ENCODE peak calls at places on chromosomes 12 and 14, in ten cellular contexts. A is prostate gland, L is endothelial cell of umbilical vein, T is stomach, B is SK-N-SH, X is K562, N is HL-60, M is HCT116, F is GM12878, J is GM23338. G is an unnamed sample.

GRCh38 chr14:74347096-74347794 is 1.0 kb upstream of the VRTN start:
- DNase-seq in A (no peak), L (no peak), T (no peak), B (no peak), X (no peak), N (no peak), M (no peak), F (no peak), J (peak), G (peak)

GRCh38 chr12:50103767-50104321 is at the start of gene GPD1:
- DNase-seq in A (peak), L (no peak), T (peak), B (peak), X (peak), N (no peak), M (peak), F (no peak), J (peak), G (peak)

GRCh38 chr14:67453575-67454300 is 34.8 kb downstream of the TMEM229B start:
- DNase-seq in A (no peak), L (no peak), T (no peak), B (no peak), X (no peak), N (no peak), M (no peak), F (no peak), J (no peak), G (no peak)

GRCh38 chr12:2382391-2383155 is 329.8 kb downstream of the CACNA1C start:
- DNase-seq in A (no peak), L (no peak), T (no peak), B (no peak), X (no peak), N (no peak), M (no peak), F (no peak), J (no peak), G (no peak)

GRCh38 chr12:96236221-96236822 is 42.1 kb downstream of the ELK3 start:
- DNase-seq in A (no peak), L (no peak), T (no peak), B (no peak), X (no peak), N (peak), M (no peak), F (no peak), J (no peak), G (peak)

GRCh38 chr14:104284636-104285482 is 146.5 kb downstream of the KIF26A start:
- DNase-seq in A (no peak), L (no peak), T (no peak), B (peak), X (no peak), N (no peak), M (no peak), F (no peak), J (no peak), G (peak)

GRCh38 chr12:5123921-5124320 is 80.2 kb downstream of the KCNA5 start:
- DNase-seq in A (no peak), L (no peak), T (no peak), B (no peak), X (no peak), N (no peak), M (no peak), F (no peak), J (no peak), G (no peak)

GRCh38 chr12:52050116-52050770 is 999 bp upstream of the NR4A1 start:
- DNase-seq in A (no peak), L (no peak), T (peak), B (no peak), X (no peak), N (no peak), M (no peak), F (no peak), J (peak), G (peak)

GRCh38 chr14:59278111-59278510 is 89.6 kb downstream of the DAAM1 start:
- DNase-seq in A (no peak), L (peak), T (no peak), B (no peak), X (peak), N (no peak), M (peak), F (no peak), J (no peak), G (no peak)

GRCh38 chr12:97194551-97194950 is 268.1 kb upstream of the RMST start:
- DNase-seq in A (no peak), L (no peak), T (no peak), B (no peak), X (no peak), N (no peak), M (no peak), F (no peak), J (no peak), G (no peak)

GRCh38 chr12:10154145-10154496 is 17.8 kb downstream of the OLR1 start:
- DNase-seq in A (no peak), L (no peak), T (no peak), B (peak), X (no peak), N (no peak), M (no peak), F (no peak), J (no peak), G (no peak)

GRCh38 chr12:43370299-43370698 is 181.7 kb downstream of the ADAMTS20 start:
- DNase-seq in A (no peak), L (peak), T (no peak), B (no peak), X (no peak), N (no peak), M (peak), F (no peak), J (no peak), G (no peak)

GRCh38 chr14:37903561-37904191 is 304.0 kb upstream of the SSTR1 start:
- DNase-seq in A (peak), L (peak), T (no peak), B (peak), X (peak), N (no peak), M (peak), F (no peak), J (peak), G (no peak)

GRCh38 chr12:110179291-110179690 is 55.1 kb downstream of the IFT81 start:
- DNase-seq in A (no peak), L (no peak), T (no peak), B (no peak), X (no peak), N (no peak), M (no peak), F (no peak), J (no peak), G (no peak)

GRCh38 chr12:130031571-130032189 is 127.9 kb upstream of the TMEM132D start:
- DNase-seq in A (no peak), L (peak), T (peak), B (peak), X (peak), N (peak), M (no peak), F (no peak), J (peak), G (no peak)

GRCh38 chr14:52029881-52030280 is 39.0 kb downstream of the NID2 start:
- DNase-seq in A (no peak), L (peak), T (no peak), B (no peak), X (no peak), N (no peak), M (no peak), F (no peak), J (no peak), G (no peak)

GRCh38 chr14:91303091-91303923 is 58.8 kb upstream of the GPR68 start:
- DNase-seq in A (no peak), L (peak), T (no peak), B (peak), X (peak), N (peak), M (peak), F (no peak), J (peak), G (no peak)

GRCh38 chr12:98820005-98820404 is 174.9 kb downstream of the APAF1 start:
- DNase-seq in A (no peak), L (no peak), T (no peak), B (no peak), X (no peak), N (no peak), M (no peak), F (no peak), J (peak), G (no peak)

GRCh38 chr14:59246566-59246965 is 58.1 kb downstream of the DAAM1 start:
- DNase-seq in A (no peak), L (no peak), T (no peak), B (no peak), X (no peak), N (no peak), M (no peak), F (no peak), J (no peak), G (no peak)

GRCh38 chr12:7934153-7934552 is 1.8 kb downstream of the SLC2A3 start:
- DNase-seq in A (no peak), L (peak), T (no peak), B (no peak), X (peak), N (no peak), M (no peak), F (no peak), J (no peak), G (no peak)

GRCh38 chr12:130768120-130768519 is 52.0 kb upstream of the RIMBP2 start:
- DNase-seq in A (no peak), L (no peak), T (no peak), B (no peak), X (no peak), N (no peak), M (no peak), F (no peak), J (no peak), G (no peak)

GRCh38 chr14:50955373-50956043 is 11.2 kb upstream of the PYGL start:
- DNase-seq in A (peak), L (peak), T (no peak), B (peak), X (peak), N (peak), M (peak), F (no peak), J (peak), G (peak)

GRCh38 chr12:2537868-2538541 is 256.8 kb upstream of the FKBP4 start:
- DNase-seq in A (no peak), L (no peak), T (no peak), B (no peak), X (no peak), N (no peak), M (no peak), F (no peak), J (no peak), G (no peak)

GRCh38 chr12:111453071-111453989 is 47.6 kb downstream of the SH2B3 start:
- DNase-seq in A (no peak), L (no peak), T (peak), B (no peak), X (no peak), N (no peak), M (no peak), F (no peak), J (peak), G (peak)

GRCh38 chr14:29016050-29016900 is 249.7 kb downstream of the FOXG1 start:
- DNase-seq in A (no peak), L (peak), T (no peak), B (peak), X (peak), N (peak), M (no peak), F (no peak), J (peak), G (no peak)

GRCh38 chr12:58727526-58727925 is 192.8 kb downstream of the LRIG3 start:
- DNase-seq in A (no peak), L (no peak), T (no peak), B (no peak), X (no peak), N (no peak), M (no peak), F (no peak), J (no peak), G (no peak)

GRCh38 chr12:52945389-52946232 is 3.3 kb upstream of the KRT18 start:
- DNase-seq in A (no peak), L (peak), T (peak), B (no peak), X (no peak), N (no peak), M (no peak), F (no peak), J (peak), G (no peak)

GRCh38 chr14:105888784-105889665 is 362.6 kb downstream of the TMEM121 start:
- DNase-seq in A (no peak), L (no peak), T (no peak), B (no peak), X (no peak), N (no peak), M (no peak), F (no peak), J (no peak), G (peak)

GRCh38 chr14:104979758-104980591 is 1.8 kb upstream of the AHNAK2 start:
- DNase-seq in A (peak), L (peak), T (peak), B (peak), X (no peak), N (no peak), M (no peak), F (no peak), J (no peak), G (peak)

GRCh38 chr12:67630373-67631088 is 18.0 kb upstream of the DYRK2 start:
- DNase-seq in A (no peak), L (peak), T (peak), B (peak), X (peak), N (peak), M (no peak), F (peak), J (peak), G (no peak)

GRCh38 chr12:22408605-22409004 is 74.1 kb upstream of the ST8SIA1 start:
- DNase-seq in A (peak), L (no peak), T (peak), B (no peak), X (no peak), N (no peak), M (no peak), F (no peak), J (no peak), G (no peak)

GRCh38 chr12:100545092-100545491 is 28.4 kb upstream of the GAS2L3 start:
- DNase-seq in A (no peak), L (no peak), T (no peak), B (no peak), X (no peak), N (no peak), M (no peak), F (no peak), J (no peak), G (no peak)

GRCh38 chr14:55764784-55765183 is 184.8 kb downstream of the KTN1 start:
- DNase-seq in A (no peak), L (no peak), T (no peak), B (no peak), X (no peak), N (no peak), M (no peak), F (no peak), J (no peak), G (no peak)

GRCh38 chr12:124389537-124390441 is 94.9 kb downstream of the RFLNA start:
- DNase-seq in A (no peak), L (no peak), T (no peak), B (no peak), X (no peak), N (no peak), M (no peak), F (no peak), J (no peak), G (no peak)

GRCh38 chr12:124392271-124392990 is 97.5 kb downstream of the RFLNA start:
- DNase-seq in A (no peak), L (peak), T (no peak), B (peak), X (no peak), N (peak), M (peak), F (no peak), J (peak), G (no peak)

GRCh38 chr12:124391340-124392261 is 96.7 kb downstream of the RFLNA start:
- DNase-seq in A (no peak), L (peak), T (peak), B (no peak), X (peak), N (peak), M (peak), F (peak), J (no peak), G (peak)

GRCh38 chr12:124388679-124389536 is 94.0 kb downstream of the RFLNA start:
- DNase-seq in A (peak), L (peak), T (peak), B (peak), X (no peak), N (peak), M (no peak), F (no peak), J (peak), G (peak)

DNA sequence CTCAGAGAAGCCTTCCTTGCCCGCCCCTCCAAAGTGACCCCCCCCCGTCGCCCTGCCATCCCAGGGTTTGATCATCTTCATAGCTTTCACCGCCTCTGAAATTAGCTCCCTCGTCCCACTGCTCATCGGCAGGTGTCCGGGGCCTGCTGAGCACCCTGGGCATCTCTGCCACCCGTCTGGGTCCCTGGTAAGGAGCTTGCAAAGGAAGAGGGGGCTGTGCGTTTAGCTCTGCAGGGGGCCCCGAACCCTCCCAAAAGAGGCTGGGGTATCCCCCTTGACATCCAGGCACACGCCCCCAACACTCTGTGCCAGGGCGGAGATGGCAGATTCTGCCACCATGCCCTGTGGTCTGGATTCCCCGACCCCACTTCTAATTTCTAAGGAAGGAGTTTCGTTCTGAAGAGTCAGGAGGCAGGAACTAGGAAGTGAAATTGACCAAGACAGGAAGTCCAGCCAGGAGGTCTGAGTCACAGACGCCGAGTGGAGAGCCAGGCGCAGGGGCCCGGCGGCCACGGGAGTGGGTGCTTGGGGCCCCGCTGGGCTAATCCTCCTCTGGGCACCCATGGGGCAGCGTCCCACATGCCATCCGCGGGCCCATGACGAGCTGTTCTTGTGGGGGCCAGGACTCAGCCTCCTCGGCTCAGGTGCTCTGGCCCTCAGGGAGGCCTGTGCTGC is 95.7 kb downstream of the RFLNA start:
- DNase-seq in A (no peak), L (peak), T (peak), B (no peak), X (no peak), N (peak), M (peak), F (peak), J (no peak), G (peak)
- TF ChIP-seq POLR2AphosphoS5 in A (peak), L (peak), T (peak), B (no peak), X (no peak), N (no peak), M (peak), F (no peak), J (no peak), G (peak)

DNA sequence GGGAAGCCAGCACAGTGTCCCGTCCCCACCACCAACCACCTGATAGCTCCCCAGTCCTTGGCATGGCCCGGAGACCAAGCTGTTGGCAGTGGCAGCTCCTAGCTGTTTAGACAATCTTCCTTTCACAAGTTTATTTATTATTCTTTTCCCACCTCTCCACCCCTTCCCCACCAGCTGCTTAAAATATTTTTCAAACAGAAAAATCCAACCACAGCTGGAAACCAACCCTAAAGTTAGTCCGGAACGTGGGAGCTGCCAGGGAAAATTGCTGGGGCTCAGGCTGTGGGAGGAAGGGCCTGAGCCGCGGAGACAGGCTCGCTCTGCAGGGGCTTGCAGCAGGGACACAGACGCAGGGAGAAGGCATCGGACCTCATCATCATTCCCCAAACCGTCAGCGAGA is 16.1 kb upstream of the TMEM106C start:
- DNase-seq in A (no peak), L (no peak), T (no peak), B (no peak), X (no peak), N (no peak), M (no peak), F (no peak), J (no peak), G (peak)
- TF ChIP-seq POLR2AphosphoS5 in A (no peak), L (no peak), T (no peak), B (no peak), X (no peak), N (no peak), M (no peak), F (no peak), J (no peak), G (no peak)

DNA sequence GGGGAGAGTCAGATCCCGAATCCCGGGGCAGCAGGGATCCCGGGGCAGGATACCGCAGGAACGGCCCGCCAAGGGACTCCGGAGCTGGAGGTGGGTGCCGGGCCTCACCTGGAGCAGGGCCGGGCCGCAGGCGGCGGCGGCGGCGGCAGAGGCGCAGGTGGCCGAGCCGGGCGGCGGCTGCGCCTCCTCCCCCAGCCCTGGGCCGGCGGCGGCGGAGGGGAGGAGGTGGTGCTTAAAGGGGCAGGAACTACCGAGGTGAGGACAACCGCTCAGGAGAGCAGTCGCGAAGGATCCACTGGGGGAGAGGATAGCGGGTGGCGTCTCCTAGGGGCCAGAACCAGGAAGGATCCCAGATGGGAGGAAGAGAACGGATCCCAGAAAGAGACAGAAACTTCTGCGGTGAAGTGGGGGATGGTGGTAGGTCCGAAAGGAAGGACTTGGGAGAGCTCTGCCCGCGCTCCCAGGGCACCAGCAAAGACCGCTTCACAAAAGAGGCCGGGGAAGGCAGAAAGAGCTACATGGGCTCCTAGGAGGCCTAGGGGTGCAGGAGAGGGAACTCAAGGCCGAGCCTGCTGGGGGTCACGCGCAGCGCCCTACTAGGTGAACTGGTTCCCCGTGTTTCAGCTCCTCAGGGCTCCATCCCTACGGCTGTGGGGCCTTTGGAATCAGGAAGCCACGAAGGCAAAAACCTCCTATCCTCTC is 4.9 kb upstream of the BAZ2A start:
- DNase-seq in A (peak), L (peak), T (peak), B (peak), X (peak), N (peak), M (peak), F (no peak), J (peak), G (peak)
- TF ChIP-seq POLR2AphosphoS5 in A (peak), L (peak), T (peak), B (peak), X (no peak), N (peak), M (peak), F (peak), J (peak), G (peak)

DNA sequence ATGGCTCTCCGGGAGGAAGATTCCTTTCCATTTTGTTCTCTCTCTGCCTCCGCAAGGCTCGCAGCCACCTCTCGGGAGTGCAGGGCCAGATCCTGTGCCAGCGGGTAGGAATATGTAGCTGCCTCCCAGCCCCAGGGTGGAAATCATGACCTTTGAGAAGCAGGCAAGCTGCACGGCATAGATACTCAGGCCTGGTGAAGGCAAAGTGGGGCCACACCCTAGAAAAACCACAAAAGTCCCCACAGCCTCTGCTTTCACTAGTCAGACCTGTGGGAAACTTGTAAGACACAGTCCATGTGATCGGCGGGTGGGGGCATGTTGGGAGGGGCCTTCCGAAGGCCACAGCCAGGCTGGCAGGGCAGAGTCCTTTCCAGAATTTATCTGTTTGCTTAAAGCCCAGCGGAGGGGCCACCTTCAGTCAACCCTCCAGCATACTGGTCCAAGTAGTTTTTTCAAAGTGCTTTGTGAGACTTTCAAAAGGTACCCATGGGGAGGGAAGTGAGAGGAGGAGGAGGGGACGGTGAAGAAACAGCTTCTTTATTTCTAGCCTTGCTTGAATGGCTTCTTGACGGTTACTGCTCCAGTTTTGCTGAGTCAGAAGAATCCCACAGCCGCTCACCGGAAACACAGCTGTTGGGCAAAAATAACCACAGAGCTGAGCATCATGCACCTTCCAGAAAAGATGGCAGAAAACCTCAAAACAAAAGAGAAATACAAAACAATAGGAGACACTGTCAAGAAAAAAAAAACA is at the start of gene MAP1LC3B2:
- DNase-seq in A (peak), L (no peak), T (peak), B (no peak), X (peak), N (peak), M (peak), F (peak), J (peak), G (peak)
- TF ChIP-seq POLR2AphosphoS5 in A (peak), L (no peak), T (no peak), B (no peak), X (peak), N (peak), M (no peak), F (no peak), J (no peak), G (no peak)